ENCODE peak calls at places on chromosomes 12 and 14, in nine cellular contexts. One of them, this sample, is unnamed.

GRCh38 chr12:5014269-5014668 is 29.4 kb upstream of the KCNA5 start:
- DNase-seq in uterus: no peak
- DNase-seq in left ventricle myocardium inferior: no peak
- DNase-seq in neural progenitor cell: no peak
- DNase-seq in fibroblast of lung: peak; percentile 15
- DNase-seq in astrocyte: no peak
- DNase-seq in tibial nerve: no peak
- DNase-seq in vagina: no peak
- DNase-seq in A549: no peak
- DNase-seq in this sample: no peak

GRCh38 chr14:65872536-65872935 is 460.0 kb downstream of the FUT8 start:
- DNase-seq in uterus: no peak
- DNase-seq in left ventricle myocardium inferior: no peak
- DNase-seq in neural progenitor cell: no peak
- DNase-seq in fibroblast of lung: no peak
- DNase-seq in astrocyte: peak; percentile 12
- DNase-seq in tibial nerve: no peak
- DNase-seq in vagina: no peak
- DNase-seq in A549: no peak
- DNase-seq in this sample: no peak

GRCh38 chr14:64721899-64722298 is 17.7 kb downstream of the PLEKHG3 start:
- DNase-seq in uterus: no peak
- DNase-seq in left ventricle myocardium inferior: no peak
- DNase-seq in neural progenitor cell: no peak
- DNase-seq in fibroblast of lung: no peak
- DNase-seq in astrocyte: no peak
- DNase-seq in tibial nerve: no peak
- DNase-seq in vagina: no peak
- DNase-seq in A549: no peak
- DNase-seq in this sample: no peak

GRCh38 chr12:113407931-113408585 is 4.4 kb upstream of the SDS start:
- DNase-seq in uterus: no peak
- DNase-seq in left ventricle myocardium inferior: no peak
- DNase-seq in neural progenitor cell: no peak
- DNase-seq in fibroblast of lung: peak; percentile 65
- DNase-seq in astrocyte: peak; percentile 58
- DNase-seq in tibial nerve: no peak
- DNase-seq in vagina: no peak
- DNase-seq in A549: no peak
- DNase-seq in this sample: no peak

GRCh38 chr12:42473130-42473529 is 116.4 kb downstream of the PRICKLE1 start:
- DNase-seq in uterus: no peak
- DNase-seq in left ventricle myocardium inferior: no peak
- DNase-seq in neural progenitor cell: no peak
- DNase-seq in fibroblast of lung: peak; percentile 65
- DNase-seq in astrocyte: peak; percentile 65
- DNase-seq in tibial nerve: no peak
- DNase-seq in vagina: no peak
- DNase-seq in A549: no peak
- DNase-seq in this sample: no peak

GRCh38 chr14:95516554-95517209 is at the start of gene SYNE3:
- DNase-seq in uterus: peak; percentile 72
- DNase-seq in left ventricle myocardium inferior: peak; percentile 78
- DNase-seq in neural progenitor cell: peak; percentile 66
- DNase-seq in fibroblast of lung: no peak
- DNase-seq in astrocyte: no peak
- DNase-seq in tibial nerve: no peak
- DNase-seq in vagina: no peak
- DNase-seq in A549: peak; percentile 46
- DNase-seq in this sample: peak; percentile 57

GRCh38 chr12:104276192-104277131 is 27.1 kb upstream of the EID3 start:
- DNase-seq in uterus: no peak
- DNase-seq in left ventricle myocardium inferior: no peak
- DNase-seq in neural progenitor cell: no peak
- DNase-seq in fibroblast of lung: no peak
- DNase-seq in astrocyte: no peak
- DNase-seq in tibial nerve: no peak
- DNase-seq in vagina: no peak
- DNase-seq in A549: no peak
- DNase-seq in this sample: no peak

GRCh38 chr14:55869397-55870049 is 248.7 kb upstream of the PELI2 start:
- DNase-seq in uterus: no peak
- DNase-seq in left ventricle myocardium inferior: no peak
- DNase-seq in neural progenitor cell: no peak
- DNase-seq in fibroblast of lung: no peak
- DNase-seq in astrocyte: no peak
- DNase-seq in tibial nerve: no peak
- DNase-seq in vagina: no peak
- DNase-seq in A549: no peak
- DNase-seq in this sample: no peak

GRCh38 chr12:131044136-131044535 is 90.4 kb downstream of the ADGRD1 start:
- DNase-seq in uterus: no peak
- DNase-seq in left ventricle myocardium inferior: no peak
- DNase-seq in neural progenitor cell: no peak
- DNase-seq in fibroblast of lung: no peak
- DNase-seq in astrocyte: no peak
- DNase-seq in tibial nerve: no peak
- DNase-seq in vagina: no peak
- DNase-seq in A549: no peak
- DNase-seq in this sample: no peak

GRCh38 chr12:49092086-49092815 is 2.4 kb downstream of the DHH start:
- DNase-seq in uterus: peak; percentile 59
- DNase-seq in left ventricle myocardium inferior: peak; percentile 37
- DNase-seq in neural progenitor cell: peak; percentile 90
- DNase-seq in fibroblast of lung: no peak
- DNase-seq in astrocyte: no peak
- DNase-seq in tibial nerve: no peak
- DNase-seq in vagina: no peak
- DNase-seq in A549: peak; percentile 82
- DNase-seq in this sample: peak; percentile 63

GRCh38 chr14:61720302-61720677 is 25.0 kb downstream of the HIF1A start:
- DNase-seq in uterus: no peak
- DNase-seq in left ventricle myocardium inferior: no peak
- DNase-seq in neural progenitor cell: no peak
- DNase-seq in fibroblast of lung: no peak
- DNase-seq in astrocyte: peak; percentile 39
- DNase-seq in tibial nerve: no peak
- DNase-seq in vagina: no peak
- DNase-seq in A549: no peak
- DNase-seq in this sample: no peak

GRCh38 chr14:61718039-61718438 is 22.7 kb downstream of the HIF1A start:
- DNase-seq in uterus: no peak
- DNase-seq in left ventricle myocardium inferior: no peak
- DNase-seq in neural progenitor cell: peak; percentile 33
- DNase-seq in fibroblast of lung: no peak
- DNase-seq in astrocyte: no peak
- DNase-seq in tibial nerve: no peak
- DNase-seq in vagina: no peak
- DNase-seq in A549: no peak
- DNase-seq in this sample: no peak

GRCh38 chr14:61724133-61724532 is 28.8 kb downstream of the HIF1A start:
- DNase-seq in uterus: no peak
- DNase-seq in left ventricle myocardium inferior: no peak
- DNase-seq in neural progenitor cell: no peak
- DNase-seq in fibroblast of lung: no peak
- DNase-seq in astrocyte: no peak
- DNase-seq in tibial nerve: no peak
- DNase-seq in vagina: no peak
- DNase-seq in A549: no peak
- DNase-seq in this sample: no peak

GRCh38 chr14:61716956-61717355 is 21.6 kb downstream of the HIF1A start:
- DNase-seq in uterus: no peak
- DNase-seq in left ventricle myocardium inferior: no peak
- DNase-seq in neural progenitor cell: no peak
- DNase-seq in fibroblast of lung: no peak
- DNase-seq in astrocyte: no peak
- DNase-seq in tibial nerve: no peak
- DNase-seq in vagina: no peak
- DNase-seq in A549: no peak
- DNase-seq in this sample: no peak

DNA sequence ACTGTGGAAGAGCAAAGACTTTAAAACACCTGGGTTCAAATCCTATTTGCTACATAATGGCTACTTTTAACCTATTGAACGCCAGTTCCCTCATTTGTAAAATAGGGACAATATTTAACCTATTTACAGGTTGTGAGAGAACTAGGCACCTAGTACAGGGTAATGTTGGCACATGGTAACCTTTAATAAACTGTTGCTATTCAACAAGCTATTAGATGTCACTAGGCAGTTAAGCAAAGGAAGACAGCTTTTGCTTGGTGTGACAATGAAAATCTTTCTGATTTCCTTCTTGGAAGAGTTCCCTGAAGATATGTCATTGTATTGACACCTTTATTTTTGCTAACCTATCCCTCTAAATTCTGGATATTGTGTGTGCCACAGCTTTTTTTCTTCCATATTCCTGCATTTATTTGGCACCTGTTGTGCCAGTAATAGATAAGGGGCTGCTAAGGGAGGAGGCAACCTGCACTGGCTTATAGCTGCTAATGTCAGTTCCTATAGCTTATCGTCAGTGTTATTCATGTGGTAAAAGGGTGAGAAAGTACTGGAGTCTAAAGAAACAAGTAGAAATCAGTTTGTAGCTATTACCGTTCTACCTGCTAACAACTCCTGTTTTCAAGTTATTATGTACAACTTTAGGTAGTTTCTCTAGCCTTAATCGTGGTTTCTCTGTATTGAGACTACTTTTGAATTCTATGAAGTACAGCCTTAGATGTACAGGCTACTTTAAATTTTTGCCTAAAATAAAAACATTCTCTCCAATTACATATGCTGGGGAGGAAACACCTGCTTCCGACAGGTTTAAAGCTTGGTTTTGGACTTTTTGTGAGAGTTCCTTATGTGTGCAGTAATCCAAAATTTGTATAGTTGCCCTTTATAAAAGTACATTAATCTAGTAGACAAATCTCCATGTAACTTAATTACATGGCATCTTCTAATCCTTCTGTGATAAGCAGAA is 24.3 kb downstream of the HIF1A start:
- DNase-seq in uterus: no peak
- DNase-seq in left ventricle myocardium inferior: no peak
- DNase-seq in neural progenitor cell: no peak
- DNase-seq in fibroblast of lung: no peak
- DNase-seq in astrocyte: no peak
- DNase-seq in tibial nerve: no peak
- DNase-seq in vagina: no peak
- DNase-seq in A549: no peak
- DNase-seq in this sample: no peak
- H3K4me1 ChIP-seq in uterus: no peaks in the 10 kb centered on the region
- H3K4me1 ChIP-seq in left ventricle myocardium inferior: peaks cover 66% of the 10 kb centered on the region
- H3K4me1 ChIP-seq in neural progenitor cell: peaks cover 26% of the 10 kb centered on the region
- H3K4me1 ChIP-seq in fibroblast of lung: no peaks in the 10 kb centered on the region
- H3K4me1 ChIP-seq in astrocyte: peaks cover 7% of the 10 kb centered on the region
- H3K4me1 ChIP-seq in tibial nerve: peaks cover 14% of the 10 kb centered on the region
- H3K4me1 ChIP-seq in vagina: peaks cover 49% of the 10 kb centered on the region
- H3K4me1 ChIP-seq in A549: peaks cover 99% of the 10 kb centered on the region
- H3K4me1 ChIP-seq in this sample: peaks cover 10% of the 10 kb centered on the region

GRCh38 chr14:103891667-103892215 is 36.5 kb upstream of the TDRD9 start:
- DNase-seq in uterus: no peak
- DNase-seq in left ventricle myocardium inferior: no peak
- DNase-seq in neural progenitor cell: no peak
- DNase-seq in fibroblast of lung: no peak
- DNase-seq in astrocyte: no peak
- DNase-seq in tibial nerve: no peak
- DNase-seq in vagina: no peak
- DNase-seq in A549: no peak
- DNase-seq in this sample: no peak
- H3K4me1 ChIP-seq in uterus: no peaks in the 10 kb centered on the region
- H3K4me1 ChIP-seq in left ventricle myocardium inferior: peaks cover 32% of the 10 kb centered on the region
- H3K4me1 ChIP-seq in neural progenitor cell: no peaks in the 10 kb centered on the region
- H3K4me1 ChIP-seq in fibroblast of lung: no peaks in the 10 kb centered on the region
- H3K4me1 ChIP-seq in astrocyte: peaks cover 3% of the 10 kb centered on the region
- H3K4me1 ChIP-seq in tibial nerve: peaks cover 13% of the 10 kb centered on the region
- H3K4me1 ChIP-seq in vagina: peaks cover 4% of the 10 kb centered on the region
- H3K4me1 ChIP-seq in A549: peaks cover 7% of the 10 kb centered on the region
- H3K4me1 ChIP-seq in this sample: no peaks in the 10 kb centered on the region

GRCh38 chr14:69711471-69712216 is 55.3 kb upstream of the SRSF5 start:
- DNase-seq in uterus: no peak
- DNase-seq in left ventricle myocardium inferior: peak; percentile 46
- DNase-seq in neural progenitor cell: no peak
- DNase-seq in fibroblast of lung: no peak
- DNase-seq in astrocyte: no peak
- DNase-seq in tibial nerve: no peak
- DNase-seq in vagina: no peak
- DNase-seq in A549: no peak
- DNase-seq in this sample: no peak
- H3K4me1 ChIP-seq in uterus: peaks cover 14% of the 10 kb centered on the region
- H3K4me1 ChIP-seq in left ventricle myocardium inferior: peaks cover 68% of the 10 kb centered on the region
- H3K4me1 ChIP-seq in neural progenitor cell: peaks cover 68% of the 10 kb centered on the region
- H3K4me1 ChIP-seq in fibroblast of lung: peaks cover 14% of the 10 kb centered on the region
- H3K4me1 ChIP-seq in astrocyte: peaks cover 18% of the 10 kb centered on the region
- H3K4me1 ChIP-seq in tibial nerve: peaks cover 36% of the 10 kb centered on the region
- H3K4me1 ChIP-seq in vagina: peaks cover 51% of the 10 kb centered on the region
- H3K4me1 ChIP-seq in A549: peaks cover 15% of the 10 kb centered on the region
- H3K4me1 ChIP-seq in this sample: peaks cover 17% of the 10 kb centered on the region

DNA sequence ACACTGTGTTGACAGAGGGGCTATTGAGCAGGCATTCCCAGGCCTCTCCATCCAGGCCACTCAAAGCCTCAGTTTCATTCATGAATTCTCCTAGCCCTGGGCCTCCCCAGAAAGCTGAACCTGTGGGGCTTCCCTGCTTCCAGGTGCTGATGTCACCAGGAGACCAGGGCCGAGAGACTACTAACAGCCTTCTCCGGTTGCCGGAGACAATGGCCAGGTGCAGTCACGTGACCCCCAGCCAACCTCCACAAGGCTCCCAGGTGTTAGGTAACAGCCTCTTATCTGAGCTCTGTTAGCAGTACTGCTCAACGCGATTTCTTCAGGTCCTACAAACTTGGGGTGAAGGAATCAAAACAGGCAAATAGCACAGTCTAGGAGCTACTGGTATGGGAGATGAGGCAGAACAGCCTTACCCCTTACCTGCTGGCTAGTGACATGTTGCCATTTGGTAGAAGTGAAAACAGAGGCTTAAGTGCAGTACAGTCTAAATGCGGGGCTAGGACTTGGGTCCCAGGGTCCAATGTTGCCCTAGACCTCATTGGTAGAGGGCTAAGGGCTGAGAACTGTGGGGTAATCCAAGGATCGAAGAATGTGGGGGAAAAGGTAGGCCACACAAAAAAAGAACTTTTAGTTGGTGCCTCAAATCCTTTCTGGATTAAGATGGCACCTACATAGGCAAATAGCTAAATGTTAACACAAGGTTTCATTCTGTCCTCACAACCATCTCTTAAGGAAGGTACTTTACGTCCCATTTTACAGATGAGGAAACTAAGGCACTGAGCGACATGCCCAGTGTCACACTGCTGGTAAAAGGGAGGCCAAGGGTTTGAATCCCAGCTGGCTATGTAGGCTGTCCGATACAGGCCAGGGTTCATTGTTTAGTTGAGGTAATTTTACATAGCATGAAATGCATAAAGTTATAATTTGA is 3.8 kb downstream of the CCDC88C start:
- DNase-seq in uterus: no peak
- DNase-seq in left ventricle myocardium inferior: no peak
- DNase-seq in neural progenitor cell: no peak
- DNase-seq in fibroblast of lung: no peak
- DNase-seq in astrocyte: no peak
- DNase-seq in tibial nerve: no peak
- DNase-seq in vagina: no peak
- DNase-seq in A549: no peak
- DNase-seq in this sample: peak; percentile 78
- H3K4me1 ChIP-seq in uterus: no peaks in the 10 kb centered on the region
- H3K4me1 ChIP-seq in left ventricle myocardium inferior: peaks cover 25% of the 10 kb centered on the region
- H3K4me1 ChIP-seq in neural progenitor cell: peaks cover 48% of the 10 kb centered on the region
- H3K4me1 ChIP-seq in fibroblast of lung: no peaks in the 10 kb centered on the region
- H3K4me1 ChIP-seq in astrocyte: peaks cover 4% of the 10 kb centered on the region
- H3K4me1 ChIP-seq in tibial nerve: peaks cover 15% of the 10 kb centered on the region
- H3K4me1 ChIP-seq in vagina: peaks cover 24% of the 10 kb centered on the region
- H3K4me1 ChIP-seq in A549: peaks cover 12% of the 10 kb centered on the region
- H3K4me1 ChIP-seq in this sample: peaks cover 30% of the 10 kb centered on the region

This sample was measured in Caco-2.